ENCODE peak calls at places on chromosome X, in ten cellular contexts. One of them, this sample, is unnamed.
A peak's percentile ranks its signal among the peaks of the same experiment; 100 is the strongest.

GRCh38 chrX:6184900-6185515 is 43.7 kb downstream of the NLGN4X start:
- DNase-seq in immature natural killer cell: no peak
- DNase-seq in C1 segment of cervical spinal cord: no peak
- DNase-seq in AG08396: no peak
- DNase-seq in stimulated activated CD4-positive, alpha-beta T cell treated with anti-CD3 and anti-CD28 coated beads, Interleukin-2, amount 100 ng/mL, for 48 hours: no peak
- DNase-seq in progenitor cell of endocrine pancreas: no peak
- DNase-seq in LHCN-M2: no peak
- DNase-seq in anterior cingulate cortex: no peak
- DNase-seq in natural killer cell treated with Interleukin-12 subunit alpha and Interleukin-12 subunit beta and Interleukin-15 and Interleukin-18, amount 100 ng/mL, for 72 hours: no peak
- DNase-seq in GM18507: peak; percentile 4
- DNase-seq in this sample: no peak

GRCh38 chrX:13078739-13079444 is 34.5 kb upstream of the FAM9C start:
- DNase-seq in immature natural killer cell: no peak
- DNase-seq in C1 segment of cervical spinal cord: no peak
- DNase-seq in AG08396: peak; percentile 41
- DNase-seq in stimulated activated CD4-positive, alpha-beta T cell treated with anti-CD3 and anti-CD28 coated beads, Interleukin-2, amount 100 ng/mL, for 48 hours: no peak
- DNase-seq in progenitor cell of endocrine pancreas: no peak
- DNase-seq in LHCN-M2: peak; percentile 96
- DNase-seq in anterior cingulate cortex: no peak
- DNase-seq in natural killer cell treated with Interleukin-12 subunit alpha and Interleukin-12 subunit beta and Interleukin-15 and Interleukin-18, amount 100 ng/mL, for 72 hours: no peak
- DNase-seq in GM18507: no peak
- DNase-seq in this sample: peak; percentile 92

GRCh38 chrX:51420610-51421009 is 75.8 kb downstream of the NUDT11 start:
- DNase-seq in immature natural killer cell: peak; percentile 21
- DNase-seq in C1 segment of cervical spinal cord: no peak
- DNase-seq in AG08396: peak; percentile 43
- DNase-seq in stimulated activated CD4-positive, alpha-beta T cell treated with anti-CD3 and anti-CD28 coated beads, Interleukin-2, amount 100 ng/mL, for 48 hours: peak; percentile 16
- DNase-seq in progenitor cell of endocrine pancreas: no peak
- DNase-seq in LHCN-M2: peak; percentile 29
- DNase-seq in anterior cingulate cortex: no peak
- DNase-seq in natural killer cell treated with Interleukin-12 subunit alpha and Interleukin-12 subunit beta and Interleukin-15 and Interleukin-18, amount 100 ng/mL, for 72 hours: no peak
- DNase-seq in GM18507: no peak
- DNase-seq in this sample: no peak

GRCh38 chrX:2342281-2342688 is 158.5 kb downstream of the DHRSX start:
- DNase-seq in immature natural killer cell: no peak
- DNase-seq in C1 segment of cervical spinal cord: no peak
- DNase-seq in AG08396: no peak
- DNase-seq in stimulated activated CD4-positive, alpha-beta T cell treated with anti-CD3 and anti-CD28 coated beads, Interleukin-2, amount 100 ng/mL, for 48 hours: no peak
- DNase-seq in progenitor cell of endocrine pancreas: no peak
- DNase-seq in LHCN-M2: no peak
- DNase-seq in anterior cingulate cortex: no peak
- DNase-seq in natural killer cell treated with Interleukin-12 subunit alpha and Interleukin-12 subunit beta and Interleukin-15 and Interleukin-18, amount 100 ng/mL, for 72 hours: no peak
- DNase-seq in GM18507: no peak
- DNase-seq in this sample: no peak

GRCh38 chrX:5775985-5776384 is 452.7 kb downstream of the NLGN4X start:
- DNase-seq in immature natural killer cell: no peak
- DNase-seq in C1 segment of cervical spinal cord: no peak
- DNase-seq in AG08396: no peak
- DNase-seq in stimulated activated CD4-positive, alpha-beta T cell treated with anti-CD3 and anti-CD28 coated beads, Interleukin-2, amount 100 ng/mL, for 48 hours: no peak
- DNase-seq in progenitor cell of endocrine pancreas: no peak
- DNase-seq in LHCN-M2: no peak
- DNase-seq in anterior cingulate cortex: no peak
- DNase-seq in natural killer cell treated with Interleukin-12 subunit alpha and Interleukin-12 subunit beta and Interleukin-15 and Interleukin-18, amount 100 ng/mL, for 72 hours: no peak
- DNase-seq in GM18507: no peak
- DNase-seq in this sample: no peak

GRCh38 chrX:115460565-115460888 is 100.4 kb upstream of the PLS3 start:
- DNase-seq in immature natural killer cell: no peak
- DNase-seq in C1 segment of cervical spinal cord: no peak
- DNase-seq in AG08396: no peak
- DNase-seq in stimulated activated CD4-positive, alpha-beta T cell treated with anti-CD3 and anti-CD28 coated beads, Interleukin-2, amount 100 ng/mL, for 48 hours: no peak
- DNase-seq in progenitor cell of endocrine pancreas: no peak
- DNase-seq in LHCN-M2: no peak
- DNase-seq in anterior cingulate cortex: no peak
- DNase-seq in natural killer cell treated with Interleukin-12 subunit alpha and Interleukin-12 subunit beta and Interleukin-15 and Interleukin-18, amount 100 ng/mL, for 72 hours: no peak
- DNase-seq in GM18507: no peak
- DNase-seq in this sample: no peak

GRCh38 chrX:9338986-9339385 is 125.9 kb upstream of the TBL1X start:
- DNase-seq in immature natural killer cell: no peak
- DNase-seq in C1 segment of cervical spinal cord: no peak
- DNase-seq in AG08396: no peak
- DNase-seq in stimulated activated CD4-positive, alpha-beta T cell treated with anti-CD3 and anti-CD28 coated beads, Interleukin-2, amount 100 ng/mL, for 48 hours: no peak
- DNase-seq in progenitor cell of endocrine pancreas: no peak
- DNase-seq in LHCN-M2: no peak
- DNase-seq in anterior cingulate cortex: no peak
- DNase-seq in natural killer cell treated with Interleukin-12 subunit alpha and Interleukin-12 subunit beta and Interleukin-15 and Interleukin-18, amount 100 ng/mL, for 72 hours: no peak
- DNase-seq in GM18507: no peak
- DNase-seq in this sample: no peak

GRCh38 chrX:147733369-147733768 is 178.3 kb upstream of the FMR1 start:
- DNase-seq in immature natural killer cell: no peak
- DNase-seq in C1 segment of cervical spinal cord: no peak
- DNase-seq in AG08396: no peak
- DNase-seq in stimulated activated CD4-positive, alpha-beta T cell treated with anti-CD3 and anti-CD28 coated beads, Interleukin-2, amount 100 ng/mL, for 48 hours: no peak
- DNase-seq in progenitor cell of endocrine pancreas: no peak
- DNase-seq in LHCN-M2: no peak
- DNase-seq in anterior cingulate cortex: no peak
- DNase-seq in natural killer cell treated with Interleukin-12 subunit alpha and Interleukin-12 subunit beta and Interleukin-15 and Interleukin-18, amount 100 ng/mL, for 72 hours: no peak
- DNase-seq in GM18507: no peak
- DNase-seq in this sample: no peak

GRCh38 chrX:13119386-13119785 is 75.0 kb upstream of the FAM9C start:
- DNase-seq in immature natural killer cell: no peak
- DNase-seq in C1 segment of cervical spinal cord: no peak
- DNase-seq in AG08396: no peak
- DNase-seq in stimulated activated CD4-positive, alpha-beta T cell treated with anti-CD3 and anti-CD28 coated beads, Interleukin-2, amount 100 ng/mL, for 48 hours: no peak
- DNase-seq in progenitor cell of endocrine pancreas: no peak
- DNase-seq in LHCN-M2: peak; percentile 58
- DNase-seq in anterior cingulate cortex: no peak
- DNase-seq in natural killer cell treated with Interleukin-12 subunit alpha and Interleukin-12 subunit beta and Interleukin-15 and Interleukin-18, amount 100 ng/mL, for 72 hours: no peak
- DNase-seq in GM18507: no peak
- DNase-seq in this sample: no peak

GRCh38 chrX:149453030-149453429 is 52.1 kb downstream of the IDS start:
- DNase-seq in immature natural killer cell: no peak
- DNase-seq in C1 segment of cervical spinal cord: no peak
- DNase-seq in AG08396: peak; percentile 59
- DNase-seq in stimulated activated CD4-positive, alpha-beta T cell treated with anti-CD3 and anti-CD28 coated beads, Interleukin-2, amount 100 ng/mL, for 48 hours: no peak
- DNase-seq in progenitor cell of endocrine pancreas: no peak
- DNase-seq in LHCN-M2: peak; percentile 66
- DNase-seq in anterior cingulate cortex: no peak
- DNase-seq in natural killer cell treated with Interleukin-12 subunit alpha and Interleukin-12 subunit beta and Interleukin-15 and Interleukin-18, amount 100 ng/mL, for 72 hours: no peak
- DNase-seq in GM18507: no peak
- DNase-seq in this sample: no peak

GRCh38 chrX:3548743-3549441 is 164.6 kb downstream of the PRKX start:
- DNase-seq in immature natural killer cell: no peak
- DNase-seq in C1 segment of cervical spinal cord: no peak
- DNase-seq in AG08396: peak; percentile 18
- DNase-seq in stimulated activated CD4-positive, alpha-beta T cell treated with anti-CD3 and anti-CD28 coated beads, Interleukin-2, amount 100 ng/mL, for 48 hours: no peak
- DNase-seq in progenitor cell of endocrine pancreas: no peak
- DNase-seq in LHCN-M2: peak; percentile 76
- DNase-seq in anterior cingulate cortex: no peak
- DNase-seq in natural killer cell treated with Interleukin-12 subunit alpha and Interleukin-12 subunit beta and Interleukin-15 and Interleukin-18, amount 100 ng/mL, for 72 hours: no peak
- DNase-seq in GM18507: no peak
- DNase-seq in this sample: peak; percentile 25

GRCh38 chrX:14027511-14028019 is 2.1 kb downstream of the GEMIN8 start:
- DNase-seq in immature natural killer cell: no peak
- DNase-seq in C1 segment of cervical spinal cord: no peak
- DNase-seq in AG08396: peak; percentile 42
- DNase-seq in stimulated activated CD4-positive, alpha-beta T cell treated with anti-CD3 and anti-CD28 coated beads, Interleukin-2, amount 100 ng/mL, for 48 hours: no peak
- DNase-seq in progenitor cell of endocrine pancreas: no peak
- DNase-seq in LHCN-M2: peak; percentile 82
- DNase-seq in anterior cingulate cortex: no peak
- DNase-seq in natural killer cell treated with Interleukin-12 subunit alpha and Interleukin-12 subunit beta and Interleukin-15 and Interleukin-18, amount 100 ng/mL, for 72 hours: no peak
- DNase-seq in GM18507: no peak
- DNase-seq in this sample: no peak

GRCh38 chrX:132877954-132878536 is 80.4 kb downstream of the HS6ST2 start:
- DNase-seq in immature natural killer cell: no peak
- DNase-seq in C1 segment of cervical spinal cord: no peak
- DNase-seq in AG08396: no peak
- DNase-seq in stimulated activated CD4-positive, alpha-beta T cell treated with anti-CD3 and anti-CD28 coated beads, Interleukin-2, amount 100 ng/mL, for 48 hours: no peak
- DNase-seq in progenitor cell of endocrine pancreas: no peak
- DNase-seq in LHCN-M2: no peak
- DNase-seq in anterior cingulate cortex: no peak
- DNase-seq in natural killer cell treated with Interleukin-12 subunit alpha and Interleukin-12 subunit beta and Interleukin-15 and Interleukin-18, amount 100 ng/mL, for 72 hours: no peak
- DNase-seq in GM18507: no peak
- DNase-seq in this sample: no peak

This sample was measured in brain pericyte.